ENCODE peak calls at places on chromosome 17, in six cellular contexts. F is HepG2, K is K562, P is GM12891, Z is GM12878, D is H1. I is an unnamed sample.

GRCh38 chr17:11889266-11889665 is 108.0 kb downstream of the ZNF18 start:
- DNase-seq in Z (no peak), F (no peak), P (no peak), K (no peak), D (no peak), I (no peak)

GRCh38 chr17:74964246-74964761 is 8.3 kb downstream of the HID1 start:
- DNase-seq in Z (no peak), K (no peak), P (no peak), F (no peak), D (no peak), I (no peak)

GRCh38 chr17:47244697-47245096 is 8.9 kb upstream of the ITGB3 start:
- DNase-seq in Z (no peak), P (no peak), K (no peak), F (no peak), D (no peak), I (no peak)

GRCh38 chr17:9381068-9381467 is 194.6 kb downstream of the STX8 start:
- DNase-seq in K (no peak), Z (no peak), F (no peak), D (no peak), P (no peak), I (no peak)

GRCh38 chr17:80859004-80859941 is 132.4 kb upstream of the CHMP6 start:
- DNase-seq in F (no peak), D (peak), P (no peak), Z (no peak), K (no peak), I (no peak)

GRCh38 chr17:76598004-76598439 is 12.4 kb upstream of the ST6GALNAC2 start:
- DNase-seq in D (no peak), Z (no peak), K (no peak), P (no peak), F (peak), I (no peak)

GRCh38 chr17:7992924-7993323 is 9.5 kb upstream of the GUCY2D start:
- DNase-seq in F (no peak), D (no peak), K (no peak), Z (no peak), P (no peak), I (no peak)

GRCh38 chr17:74442670-74443515 is 11.0 kb downstream of the GPRC5C start:
- DNase-seq in D (no peak), F (peak), Z (no peak), K (peak), P (no peak), I (no peak)

GRCh38 chr17:7750321-7750821 is 32.8 kb downstream of the DNAH2 start:
- DNase-seq in D (no peak), F (no peak), K (no peak), Z (no peak), P (no peak), I (no peak)

GRCh38 chr17:48239603-48239995 is 132.0 kb downstream of the SNX11 start:
- DNase-seq in P (no peak), Z (no peak), K (no peak), F (no peak), D (no peak), I (no peak)

GRCh38 chr17:53516643-53517042 is 306.1 kb upstream of the KIF2B start:
- DNase-seq in K (peak), P (no peak), Z (no peak), F (no peak), D (no peak), I (no peak)

GRCh38 chr17:32875904-32876413 is 965 bp downstream of the MYO1D start:
- DNase-seq in Z (no peak), D (no peak), P (no peak), K (no peak), F (no peak), I (no peak)

GRCh38 chr17:30375661-30376060 is 3.1 kb upstream of the CPD start:
- DNase-seq in K (peak), D (no peak), F (no peak), P (no peak), Z (no peak), I (no peak)

GRCh38 chr17:32769846-32770245 is 107.1 kb downstream of the MYO1D start:
- DNase-seq in K (no peak), Z (no peak), F (peak), P (no peak), D (no peak), I (no peak)

GRCh38 chr17:63700528-63701441 is 860 bp upstream of the LIMD2 start:
- DNase-seq in F (no peak), D (no peak), P (peak), Z (no peak), K (no peak), I (peak)

GRCh38 chr17:80191720-80192265 is 22.0 kb downstream of the CARD14 start:
- DNase-seq in F (no peak), Z (no peak), P (no peak), D (no peak), K (no peak), I (no peak)

GRCh38 chr17:57861000-57861736 is 11.3 kb upstream of the MRPS23 start:
- DNase-seq in P (no peak), K (peak), D (no peak), Z (no peak), F (peak), I (no peak)
- TF ChIP-seq POLR2A in P (no peak), K (no peak), D (no peak), Z (no peak), F (peak), I (no peak)

GRCh38 chr17:6701719-6702118 is 11.4 kb downstream of the SLC13A5 start:
- DNase-seq in D (peak), Z (no peak), P (peak), K (peak), F (peak), I (peak)

GRCh38 chr17:6698004-6698403 is 15.2 kb downstream of the SLC13A5 start:
- DNase-seq in D (no peak), P (no peak), Z (no peak), F (no peak), K (no peak), I (no peak)

GRCh38 chr17:6702567-6703215 is 10.5 kb downstream of the SLC13A5 start:
- DNase-seq in F (peak), D (no peak), K (no peak), Z (no peak), P (no peak), I (no peak)

GRCh38 chr17:6700948-6701307 is 12.2 kb downstream of the SLC13A5 start:
- DNase-seq in Z (no peak), D (no peak), F (peak), P (no peak), K (no peak), I (no peak)

GRCh38 chr17:6699997-6700947 is 12.9 kb downstream of the SLC13A5 start:
- DNase-seq in P (no peak), K (no peak), D (no peak), Z (no peak), F (peak), I (no peak)
- TF ChIP-seq TAF1 in P (no peak), K (no peak), D (no peak), Z (no peak), F (peak), I (no peak)

DNA sequence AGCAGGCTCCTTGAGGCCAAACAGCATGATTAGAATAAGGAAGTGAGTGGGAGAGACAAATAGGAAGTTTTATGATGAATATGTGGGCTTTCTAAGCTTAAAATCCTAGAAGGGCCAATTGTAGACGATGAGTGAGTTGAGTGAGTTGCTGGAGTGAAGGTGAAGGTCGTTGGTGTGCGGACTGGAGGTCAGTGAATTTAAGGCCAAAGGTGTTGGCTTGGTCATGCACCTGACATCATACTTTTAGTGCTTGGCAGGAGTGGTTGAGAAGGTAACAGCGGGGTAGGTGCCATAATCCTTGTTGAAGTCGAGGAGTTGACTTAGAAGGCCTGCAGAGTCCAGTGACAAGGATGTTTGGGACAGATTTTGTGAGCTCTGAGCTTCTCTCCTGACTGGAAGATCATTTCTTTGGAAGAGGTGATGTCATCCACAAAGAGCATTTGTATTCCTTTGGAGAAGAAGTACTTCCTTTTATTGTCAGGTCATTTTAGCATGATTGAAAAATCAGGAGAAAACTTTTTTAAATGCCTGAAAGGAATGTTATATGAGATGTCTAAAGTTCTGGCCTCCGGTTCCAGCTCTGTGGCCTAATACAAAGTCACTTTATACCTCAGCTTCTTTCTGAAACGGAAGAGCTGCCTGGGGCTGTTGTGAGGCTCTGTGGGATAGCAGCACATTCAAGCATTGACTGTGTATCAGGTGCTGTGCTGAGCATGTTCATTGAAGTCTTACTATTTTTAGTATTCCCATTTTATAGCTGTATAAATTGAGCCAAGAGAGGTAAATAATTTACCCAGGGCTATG is 53.6 kb upstream of the TBX2 start:
- DNase-seq in D (no peak), Z (no peak), K (no peak), F (no peak), P (no peak), I (no peak)
- TF ChIP-seq POLR2A in D (no peak), Z (no peak), K (no peak), F (no peak), P (no peak), I (no peak)

DNA sequence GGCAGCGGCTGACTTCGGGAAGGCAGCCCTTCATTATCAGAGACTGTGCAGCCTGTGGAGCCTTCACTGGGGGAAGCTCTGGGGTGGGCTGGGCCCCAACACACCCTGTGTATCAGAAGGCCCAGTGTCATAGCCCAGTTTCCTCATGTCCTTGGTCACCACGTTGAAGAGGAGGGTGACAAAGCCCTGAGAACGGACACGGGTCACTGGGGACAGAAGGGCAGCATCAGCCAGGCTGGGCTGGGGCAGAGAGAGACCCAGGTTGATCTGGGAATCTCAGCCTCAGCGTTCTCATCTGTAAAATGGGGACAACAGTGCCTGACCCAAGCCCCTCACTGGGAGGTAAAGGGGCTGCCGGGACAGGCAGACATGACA is 19.3 kb downstream of the B9D1 start:
- DNase-seq in F (no peak), K (no peak), Z (no peak), D (no peak), P (no peak), I (no peak)
- TF ChIP-seq TAF1 in F (no peak), K (no peak), Z (no peak), D (no peak), P (no peak), I (no peak)

DNA sequence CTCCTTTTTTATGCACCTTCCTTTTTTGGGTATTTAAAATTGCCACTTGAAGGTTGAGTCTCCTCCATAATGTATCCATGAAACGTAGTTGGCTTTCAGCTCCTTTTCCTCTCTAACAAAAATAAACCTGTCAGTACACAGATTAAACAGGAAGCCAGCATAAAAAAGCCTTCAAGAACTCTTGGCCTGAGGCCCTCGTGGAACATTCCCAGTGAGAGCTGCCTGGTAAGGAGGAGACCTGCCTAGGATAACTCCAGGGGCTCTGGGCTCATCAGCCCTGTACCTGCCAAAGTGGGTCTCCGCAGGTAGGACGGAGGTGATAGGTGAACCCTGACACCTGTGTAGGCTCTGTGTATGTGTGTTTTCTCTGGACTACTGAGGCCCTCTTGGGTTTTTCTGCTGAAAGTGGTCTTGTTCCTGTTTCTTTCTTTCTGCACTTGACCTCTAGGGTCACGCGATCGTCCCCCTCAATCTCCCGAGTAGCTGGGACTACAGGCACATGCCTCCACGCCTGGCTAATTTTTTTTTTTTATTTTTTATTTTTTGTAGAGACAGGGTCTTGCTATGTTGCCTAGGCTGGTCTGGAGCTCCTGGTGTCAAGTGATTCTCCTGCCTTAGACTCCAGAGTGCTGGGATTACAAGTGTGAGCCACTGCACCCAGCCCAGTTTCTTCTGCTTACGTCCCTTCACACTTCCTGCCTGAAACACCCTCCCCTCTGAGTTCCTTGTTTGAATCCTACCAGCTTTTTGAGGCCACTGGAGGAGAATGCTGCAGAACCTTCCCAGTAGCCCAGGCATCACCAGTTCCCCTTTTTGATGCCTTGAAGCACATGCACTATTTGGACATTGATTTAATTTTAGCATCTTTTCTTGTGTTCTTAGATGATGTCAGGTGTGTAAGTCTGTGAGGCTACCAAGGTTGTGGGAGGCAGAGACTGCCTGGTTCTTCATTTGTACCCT is 9.8 kb downstream of the PGS1 start:
- DNase-seq in D (no peak), Z (no peak), K (no peak), F (no peak), P (no peak), I (no peak)
- TF ChIP-seq POLR2A in D (no peak), Z (no peak), K (no peak), F (no peak), P (no peak), I (no peak)

DNA sequence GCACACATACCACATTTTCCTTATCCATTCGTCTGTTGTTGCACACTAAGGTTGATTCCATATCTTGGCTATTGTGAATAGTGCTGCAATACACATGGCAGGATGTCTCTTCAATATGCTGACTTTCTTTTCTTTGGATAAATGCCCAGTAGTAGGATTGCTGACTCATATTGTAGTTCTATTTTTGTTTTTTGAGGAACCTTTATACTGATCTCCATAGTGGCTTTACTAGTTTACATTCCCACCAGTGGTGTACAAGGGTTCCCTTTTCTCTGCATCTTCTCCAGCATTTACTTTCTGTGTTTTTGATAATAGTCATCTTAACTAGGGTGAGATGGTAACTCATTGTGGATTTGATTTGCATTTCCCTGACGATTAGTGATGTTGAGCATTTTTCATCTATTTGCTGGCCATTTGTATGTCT is 118.1 kb downstream of the STXBP4 start:
- DNase-seq in P (no peak), D (no peak), F (no peak), Z (no peak), K (peak), I (no peak)
- TF ChIP-seq TAF1 in P (no peak), D (no peak), F (no peak), Z (no peak), K (no peak), I (no peak)

DNA sequence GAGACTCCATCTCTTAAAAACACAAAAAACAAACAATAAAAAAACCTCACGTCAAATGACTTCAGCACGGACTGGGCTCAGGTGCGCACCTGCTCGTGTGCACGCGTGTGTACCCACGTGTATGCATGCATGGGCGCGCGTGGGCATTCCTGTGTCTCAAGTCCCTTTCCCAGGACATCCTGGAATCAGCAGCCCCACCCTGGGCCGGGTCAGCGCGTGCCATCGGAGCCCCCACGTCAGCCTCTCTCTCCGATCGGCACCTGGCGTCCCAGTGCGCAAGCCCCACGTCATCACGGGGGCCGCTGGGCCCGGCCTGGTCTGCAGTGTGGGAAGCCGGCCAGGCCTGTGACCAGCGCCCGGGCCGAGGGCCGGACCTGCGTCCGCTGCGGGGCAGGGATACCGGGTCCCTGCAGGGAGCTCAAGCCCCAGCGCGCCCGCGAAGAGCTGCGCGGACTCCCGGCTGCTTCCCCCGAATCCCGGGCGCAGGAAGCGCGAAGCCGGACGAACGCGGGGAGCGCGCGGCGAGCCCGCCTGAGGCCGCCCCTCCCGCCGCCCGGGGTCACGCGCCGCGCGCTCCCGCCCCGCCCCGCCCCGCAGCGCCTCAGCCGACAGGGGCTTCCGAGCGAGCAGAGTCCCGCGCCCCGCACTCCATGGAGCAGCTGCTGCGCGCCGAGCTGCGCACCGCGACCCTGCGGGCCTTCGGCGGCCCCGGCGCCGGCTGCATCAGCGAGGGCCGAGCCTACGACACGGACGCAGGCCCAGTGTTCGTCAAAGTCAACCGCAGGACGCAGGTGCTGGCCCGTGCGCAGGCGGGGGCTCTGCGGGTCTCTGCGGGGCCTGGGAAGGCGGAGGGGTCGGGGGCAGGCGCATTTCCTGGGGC is at the start of gene FN3K:
- DNase-seq in D (no peak), K (peak), Z (no peak), F (peak), P (no peak), I (no peak)
- TF ChIP-seq POLR2A in D (peak), K (peak), Z (no peak), F (peak), P (no peak), I (no peak)

GRCh38 chr17:44039829-44040635 is 25.3 kb upstream of the TMEM101 start:
- DNase-seq in Z (no peak), F (no peak), P (no peak), D (no peak), K (no peak), I (no peak)

GRCh38 chr17:44038604-44039007 is 23.8 kb upstream of the TMEM101 start:
- DNase-seq in K (no peak), Z (no peak), P (no peak), D (no peak), F (peak), I (no peak)

GRCh38 chr17:44045493-44045892 is 21.0 kb downstream of the LSM12 start:
- DNase-seq in P (no peak), F (no peak), D (no peak), Z (no peak), K (no peak), I (no peak)

GRCh38 chr17:44044092-44044491 is 22.4 kb downstream of the LSM12 start:
- DNase-seq in P (no peak), K (no peak), F (no peak), D (no peak), Z (no peak), I (no peak)

DNA sequence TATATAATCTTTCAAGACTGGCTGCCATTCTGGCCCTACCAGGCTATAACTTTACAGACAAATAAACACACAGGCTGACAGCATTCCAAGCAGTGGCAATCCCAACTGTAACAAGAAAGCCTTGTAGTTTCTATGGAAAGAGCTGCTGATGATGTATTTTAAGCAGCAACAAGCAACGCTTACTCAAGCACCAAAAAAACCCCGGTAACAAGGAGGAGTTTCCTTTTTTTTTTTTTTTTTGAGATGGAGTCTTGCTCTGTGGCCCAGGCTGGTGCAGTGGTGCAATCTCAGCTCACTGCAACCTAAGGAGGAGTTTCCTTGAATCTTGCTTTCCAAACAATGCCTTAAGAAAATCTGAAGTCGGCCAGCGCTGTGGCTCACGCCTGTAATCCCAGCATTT is 23.1 kb downstream of the LSM12 start:
- DNase-seq in K (no peak), Z (no peak), P (no peak), F (no peak), D (no peak), I (no peak)
- TF ChIP-seq TAF1 in K (no peak), Z (no peak), P (no peak), F (no peak), D (no peak), I (no peak)

DNA sequence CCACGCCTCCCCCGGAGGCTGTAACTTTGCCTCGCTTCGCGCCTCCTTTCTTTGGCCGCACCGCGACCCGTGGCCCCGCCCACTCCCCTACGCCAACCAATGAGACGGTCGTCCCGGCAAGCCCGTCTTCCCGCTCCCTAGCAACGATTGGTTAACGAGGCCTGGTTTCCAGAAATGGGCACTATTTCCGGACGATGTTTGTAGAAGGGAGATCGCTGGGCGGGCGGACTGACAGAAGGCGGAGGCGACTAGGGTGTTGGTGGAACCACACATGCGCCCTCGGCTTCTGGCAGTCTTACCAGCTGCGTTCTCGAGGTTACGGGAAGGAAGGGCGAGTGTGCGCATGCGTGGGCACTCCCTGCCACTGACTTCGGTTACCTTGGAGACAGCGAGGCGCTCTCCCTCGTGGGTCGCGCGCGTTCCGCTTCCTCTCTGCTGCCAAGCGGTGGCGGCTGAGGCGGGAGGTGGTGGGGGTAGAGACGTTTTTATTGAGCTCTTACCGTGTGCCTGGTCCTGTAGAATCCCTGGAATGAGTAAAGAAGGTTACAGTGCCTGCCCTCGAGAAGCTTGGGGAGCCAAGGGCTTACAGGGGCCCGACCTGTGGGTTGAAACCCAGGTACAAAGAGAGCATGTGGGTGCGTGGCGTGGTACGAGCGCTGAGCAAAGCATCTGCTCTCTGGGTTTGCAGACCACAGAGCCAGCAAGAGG is 447 bp upstream of the MAP3K14 start:
- DNase-seq in P (peak), F (peak), K (peak), Z (peak), D (peak), I (peak)
- TF ChIP-seq POLR2A in P (peak), F (peak), K (peak), Z (peak), D (peak), I (no peak)